ENCODE peak calls at places on chromosomes 5 and 9, in ten cellular contexts. F, G, N, W, H, M, X, R, T and A are unnamed samples.

GRCh38 chr5:178642351-178642909 is 15.6 kb upstream of the CLK4 start:
- DNase-seq in R (no peak), F (peak), M (peak), G (no peak), N (peak), T (peak), H (peak), X (no peak), W (no peak), A (no peak)

GRCh38 chr5:78985407-78986223 is 505 bp upstream of the ARSB start:
- DNase-seq in T (peak), G (peak), F (peak), M (peak), N (peak), W (no peak), H (peak), X (peak), R (peak), A (peak)

GRCh38 chr9:120531683-120532300 is 48.2 kb downstream of the CDK5RAP2 start:
- DNase-seq in X (no peak), N (peak), W (peak), R (peak), T (peak), M (peak), H (peak), G (peak), F (peak), A (peak)

GRCh38 chr5:160685695-160686094 is 166.3 kb downstream of the ATP10B start:
- DNase-seq in M (no peak), W (no peak), N (no peak), R (peak), T (peak), F (peak), X (no peak), G (peak), H (no peak), A (no peak)

GRCh38 chr5:134418958-134419357 is 7.3 kb upstream of the CDKN2AIPNL start:
- DNase-seq in N (no peak), H (no peak), X (no peak), R (no peak), M (no peak), F (no peak), G (no peak), T (no peak), W (no peak), A (no peak)

GRCh38 chr5:77960863-77961396 is 184.8 kb upstream of the TBCA start:
- DNase-seq in N (no peak), H (no peak), W (no peak), X (no peak), M (no peak), R (no peak), F (no peak), G (no peak), T (no peak), A (no peak)

GRCh38 chr9:78767449-78767848 is 470.5 kb downstream of the PSAT1 start:
- DNase-seq in G (no peak), H (no peak), N (no peak), M (no peak), T (no peak), R (no peak), X (no peak), W (no peak), F (no peak), A (no peak)

GRCh38 chr5:65555266-65555665 is 7.7 kb downstream of the CENPK start:
- DNase-seq in M (no peak), T (no peak), G (no peak), W (no peak), R (no peak), F (no peak), N (no peak), H (peak), X (no peak), A (no peak)

GRCh38 chr5:157290981-157291711 is 25.2 kb downstream of the CYFIP2 start:
- DNase-seq in G (peak), R (peak), H (no peak), T (no peak), W (no peak), F (peak), X (no peak), M (no peak), N (peak), A (no peak)

GRCh38 chr5:88063813-88064212 is 204.8 kb downstream of the TMEM161B start:
- DNase-seq in W (no peak), X (no peak), N (no peak), R (no peak), H (no peak), M (no peak), G (no peak), T (no peak), F (no peak), A (no peak)

GRCh38 chr9:18605763-18606162 is 131.8 kb downstream of the ADAMTSL1 start:
- DNase-seq in N (peak), W (no peak), H (peak), M (no peak), T (no peak), G (no peak), F (no peak), X (no peak), R (peak), A (no peak)

GRCh38 chr9:125203259-125203658 is 2.9 kb downstream of the RABEPK start:
- DNase-seq in H (peak), N (no peak), T (no peak), W (no peak), X (no peak), R (no peak), G (no peak), M (no peak), F (no peak), A (no peak)

GRCh38 chr5:66933066-66933465 is 263.5 kb downstream of the CD180 start:
- DNase-seq in N (peak), M (peak), H (peak), F (no peak), X (no peak), T (peak), G (no peak), W (no peak), R (no peak), A (no peak)

GRCh38 chr9:89865357-89865756 is 260.5 kb downstream of the GADD45G start:
- DNase-seq in F (no peak), W (no peak), T (no peak), N (no peak), M (no peak), R (no peak), X (no peak), G (no peak), H (no peak), A (no peak)

GRCh38 chr5:95644351-95645042 is 2.1 kb upstream of the RFESD start:
- DNase-seq in M (peak), R (peak), N (peak), W (peak), F (peak), X (peak), T (peak), H (peak), G (peak), A (peak)

GRCh38 chr5:11164456-11165286 is 403.6 kb upstream of the DAP start:
- DNase-seq in G (no peak), R (no peak), M (no peak), T (no peak), N (no peak), H (no peak), X (no peak), W (no peak), F (no peak), A (no peak)

GRCh38 chr9:117487555-117488175 is 72.8 kb upstream of the ASTN2 start:
- DNase-seq in R (peak), G (peak), W (no peak), F (peak), H (peak), N (peak), X (peak), T (peak), M (peak), A (peak)

GRCh38 chr5:68178579-68178978 is 37.0 kb upstream of the PIK3R1 start:
- DNase-seq in T (peak), G (peak), N (peak), X (no peak), W (peak), H (no peak), F (no peak), R (no peak), M (peak), A (no peak)

GRCh38 chr5:41414598-41414997 is 95.8 kb downstream of the PLCXD3 start:
- DNase-seq in G (peak), H (peak), T (peak), R (no peak), W (peak), F (peak), M (peak), X (no peak), N (peak), A (no peak)

GRCh38 chr9:91483189-91483691 is 59.6 kb upstream of the NFIL3 start:
- DNase-seq in W (no peak), X (no peak), F (no peak), H (peak), T (no peak), R (no peak), M (no peak), N (peak), G (no peak), A (no peak)

GRCh38 chr5:178330791-178331404 is 98.3 kb upstream of the PHYKPL start:
- DNase-seq in H (no peak), M (peak), G (no peak), X (no peak), N (no peak), R (no peak), W (no peak), F (no peak), T (peak), A (no peak)

GRCh38 chr5:158563774-158564390 is 535.8 kb downstream of the EBF1 start:
- DNase-seq in G (no peak), X (no peak), H (no peak), T (no peak), N (no peak), F (no peak), R (no peak), W (no peak), M (no peak), A (no peak)

GRCh38 chr9:109739760-109740159 is 40.2 kb upstream of the PALM2AKAP2 start:
- DNase-seq in F (no peak), W (no peak), G (no peak), H (no peak), X (no peak), N (no peak), R (no peak), M (peak), T (peak), A (no peak)

GRCh38 chr9:99027414-99027813 is 77.5 kb upstream of the TGFBR1 start:
- DNase-seq in F (no peak), X (no peak), T (no peak), H (no peak), W (no peak), N (no peak), M (no peak), G (no peak), R (no peak), A (no peak)

GRCh38 chr9:128558431-128559310 is 6.3 kb downstream of the SPTAN1 start:
- DNase-seq in T (peak), R (peak), G (no peak), M (peak), F (peak), N (peak), X (peak), W (peak), H (peak), A (no peak)

GRCh38 chr5:69006030-69006429 is 87.8 kb upstream of the SLC30A5 start:
- DNase-seq in G (no peak), F (no peak), M (no peak), T (no peak), H (no peak), N (no peak), R (no peak), X (no peak), W (no peak), A (no peak)

GRCh38 chr5:134583821-134584220 is 48.8 kb downstream of the SAR1B start:
- DNase-seq in R (no peak), X (no peak), W (no peak), F (no peak), N (no peak), G (no peak), M (no peak), T (no peak), H (no peak), A (no peak)

GRCh38 chr9:74645007-74645639 is 148.0 kb downstream of the RORB start:
- DNase-seq in X (no peak), R (peak), N (no peak), F (peak), H (no peak), W (peak), G (no peak), M (peak), T (peak), A (no peak)
- TF ChIP-seq CTCF in X (peak), R (peak), N (peak), F (no peak), H (peak), W (peak), G (peak), M (peak), T (peak), A (peak)

GRCh38 chr5:126369083-126369482 is 54.1 kb upstream of the GRAMD2B start:
- DNase-seq in H (no peak), T (no peak), W (no peak), F (no peak), G (no peak), M (no peak), X (no peak), R (no peak), N (no peak), A (no peak)

GRCh38 chr5:126373621-126374416 is 49.4 kb upstream of the GRAMD2B start:
- DNase-seq in W (no peak), G (no peak), X (no peak), R (no peak), M (no peak), F (no peak), T (peak), N (peak), H (no peak), A (no peak)

GRCh38 chr5:126370796-126371718 is 52.2 kb upstream of the GRAMD2B start:
- DNase-seq in G (peak), H (peak), F (peak), W (no peak), R (no peak), N (no peak), X (no peak), M (peak), T (peak), A (peak)

GRCh38 chr5:126368239-126368812 is 54.9 kb upstream of the GRAMD2B start:
- DNase-seq in T (peak), W (no peak), F (peak), M (peak), H (peak), X (no peak), G (no peak), R (peak), N (no peak), A (peak)

GRCh38 chr5:126369995-126370731 is 53.0 kb upstream of the GRAMD2B start:
- DNase-seq in G (no peak), N (no peak), R (no peak), X (no peak), M (peak), H (peak), F (peak), T (peak), W (no peak), A (no peak)
- TF ChIP-seq CTCF in G (no peak), N (peak), R (no peak), X (no peak), M (no peak), H (peak), F (peak), T (no peak), W (peak), A (no peak)

GRCh38 chr5:114308508-114308907 is 53.4 kb upstream of the KCNN2 start:
- DNase-seq in N (no peak), H (no peak), T (no peak), M (no peak), R (no peak), F (no peak), X (no peak), W (no peak), G (no peak), A (no peak)

GRCh38 chr5:114310666-114311065 is 51.2 kb upstream of the KCNN2 start:
- DNase-seq in M (no peak), T (no peak), N (no peak), G (no peak), X (no peak), W (no peak), R (no peak), F (no peak), H (no peak), A (no peak)

GRCh38 chr5:114308017-114308416 is 53.9 kb upstream of the KCNN2 start:
- DNase-seq in W (no peak), T (no peak), M (no peak), F (no peak), X (no peak), H (no peak), R (no peak), N (no peak), G (no peak), A (peak)

DNA sequence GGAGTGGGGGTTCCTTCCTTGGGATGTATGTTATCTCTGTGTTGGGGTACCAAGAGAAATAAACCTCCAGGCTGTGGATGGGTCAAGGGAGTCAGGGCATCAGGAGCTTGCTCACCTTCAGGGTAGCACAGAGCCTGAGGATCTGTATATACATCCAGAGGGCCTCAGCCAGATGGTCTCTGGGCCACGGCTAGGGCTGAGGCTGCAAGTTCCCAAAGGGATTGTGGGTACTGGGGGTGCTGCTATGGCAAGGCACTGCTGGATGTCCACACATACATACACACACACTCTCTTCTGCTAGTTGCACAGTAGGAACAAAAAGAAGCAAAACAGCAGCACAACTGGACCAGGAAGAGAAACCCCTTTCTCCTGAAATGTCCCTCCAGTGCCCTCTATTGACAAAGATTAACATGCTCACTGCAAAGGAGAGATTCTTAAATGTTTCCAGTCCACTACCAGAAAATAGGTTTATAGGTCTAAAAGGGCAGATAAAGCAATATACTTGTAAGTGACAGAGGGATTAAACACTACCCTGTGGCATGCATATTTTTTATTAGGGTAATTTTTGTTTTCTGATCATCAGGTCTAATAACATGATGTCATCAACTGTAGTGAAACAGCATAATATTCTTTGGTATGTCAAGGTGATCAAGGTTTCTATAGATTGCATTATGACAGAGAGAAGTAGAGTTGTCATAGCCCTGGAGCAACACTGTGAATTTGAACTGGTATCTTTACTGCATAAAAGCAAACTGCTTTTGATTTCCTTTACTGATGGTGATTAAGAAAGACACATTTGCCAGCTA is 56.3 kb upstream of the KCNN2 start:
- DNase-seq in H (peak), G (no peak), W (no peak), X (no peak), T (peak), M (peak), F (peak), N (peak), R (peak), A (peak)
- TF ChIP-seq CTCF in H (peak), G (no peak), W (peak), X (peak), T (peak), M (peak), F (peak), N (peak), R (peak), A (peak)

DNA sequence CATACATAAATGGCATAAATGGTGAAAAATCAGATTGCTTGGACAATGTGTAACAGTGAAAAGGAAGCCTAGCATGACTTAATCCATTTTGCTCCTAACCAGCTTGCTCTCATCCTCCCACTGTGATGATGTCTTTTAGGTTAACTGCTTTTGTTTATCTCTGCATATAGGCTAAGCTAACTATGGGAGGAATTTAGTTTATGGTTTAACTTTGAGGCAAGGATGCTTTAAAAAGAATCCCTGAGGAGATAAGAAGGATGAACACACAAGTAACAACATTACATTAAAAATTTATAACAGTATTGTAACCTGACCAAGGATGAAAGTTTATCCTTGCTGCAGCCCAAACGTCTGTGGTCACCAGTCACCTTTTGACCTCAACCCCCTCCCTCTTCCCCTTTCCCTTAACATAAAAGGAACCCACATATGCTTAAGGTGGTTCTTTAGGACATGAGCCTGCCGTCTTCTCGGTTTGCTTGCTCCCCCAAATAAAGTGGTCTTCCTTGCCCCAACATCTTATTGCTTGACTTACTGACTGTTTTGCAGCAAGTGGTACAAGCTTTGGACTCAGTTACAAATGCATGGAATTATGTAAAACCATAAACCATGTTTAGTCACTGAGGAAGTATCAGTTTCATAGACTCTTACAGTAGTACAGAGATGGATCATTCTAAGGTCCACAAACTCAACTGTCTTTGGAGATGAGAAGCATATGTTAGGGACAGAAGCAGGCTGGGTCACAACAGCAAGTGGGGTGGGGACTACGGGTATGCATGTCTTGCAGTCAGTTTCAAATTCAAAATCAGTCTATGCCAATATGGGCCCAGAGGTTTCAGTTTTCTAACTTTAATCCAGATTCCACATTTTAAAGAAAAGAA is 31.3 kb downstream of the AGXT2 start:
- DNase-seq in R (peak), X (no peak), N (no peak), H (peak), W (no peak), M (no peak), F (no peak), T (no peak), G (no peak), A (no peak)
- TF ChIP-seq CTCF in R (no peak), X (no peak), N (no peak), H (no peak), W (no peak), M (no peak), F (no peak), T (no peak), G (no peak), A (no peak)

DNA sequence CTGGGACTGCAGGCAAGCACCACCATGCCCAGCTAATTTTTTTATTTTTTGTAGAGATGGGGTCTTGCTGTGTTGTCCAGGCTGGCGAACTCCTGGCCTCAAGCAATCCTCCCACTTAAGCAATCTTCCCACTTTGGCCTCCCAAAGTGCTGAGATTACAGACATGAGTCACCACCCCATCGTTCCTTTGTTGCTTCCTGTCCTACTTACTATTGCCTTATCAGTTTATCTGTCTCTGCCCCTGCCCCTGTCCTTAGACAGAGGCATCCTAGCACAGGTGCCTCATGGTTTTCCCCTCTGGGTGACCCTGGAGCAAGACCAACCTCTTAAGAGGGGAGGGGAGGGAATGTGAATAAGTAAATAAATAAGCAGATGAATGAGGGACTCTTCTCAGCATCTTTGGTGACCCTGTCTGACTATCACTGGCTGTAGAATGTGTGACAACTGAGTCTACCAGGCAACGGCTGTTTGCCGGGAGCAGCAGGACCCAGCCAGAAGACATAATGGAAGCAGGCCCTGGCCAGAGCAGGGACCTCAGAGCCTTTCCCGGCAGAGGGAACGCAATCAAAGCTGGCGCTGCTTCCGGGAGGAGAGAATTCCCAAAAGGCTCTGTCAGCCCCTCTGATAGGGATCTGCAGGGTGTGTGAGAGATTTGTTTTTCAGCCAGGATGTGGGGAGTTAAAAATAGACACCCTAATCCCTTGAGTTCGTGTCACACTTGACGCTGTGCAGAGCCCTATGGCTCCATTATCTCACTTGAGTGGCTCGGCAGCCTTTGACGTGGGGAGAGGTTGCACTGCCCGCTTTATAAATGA is 43.8 kb upstream of the DAB2IP start:
- DNase-seq in W (peak), R (no peak), F (no peak), T (peak), H (peak), N (peak), X (peak), G (no peak), M (peak), A (no peak)
- TF ChIP-seq CTCF in W (no peak), R (no peak), F (no peak), T (no peak), H (no peak), N (no peak), X (no peak), G (no peak), M (no peak), A (no peak)